ENCODE peak calls at places on chromosomes 2 and 18, in five cellular contexts. R is NT2/D1; O is ACHN; V is activated T-helper 1 cell treated with anti-CD3 and anti-CD28 coated beads, Interleukin-12 subunit alpha, Interleukin-12 subunit beta, Interleukin-2, Interleukin-4 antibody, amounts not matched to agents 30 ng/mL and 10 ng/mL and 1 ng/mL, durations not matched to agents 14 hours and 24 hours and 36 hours; E is pancreas. L is an unnamed sample.

GRCh38 chr2:181036445-181036844 is 56.0 kb downstream of the UBE2E3 start:
- DNase-seq in E (no peak), O (no peak), V (no peak), R (no peak), L (no peak)

GRCh38 chr2:241933175-241933911 is 63.8 kb downstream of the RTP5 start:
- DNase-seq in O (no peak), V (no peak), R (no peak), E (no peak), L (no peak)

GRCh38 chr18:58998421-58999203 is 133.9 kb downstream of the ZNF532 start:
- DNase-seq in V (no peak), R (no peak), O (peak), E (no peak), L (no peak)

GRCh38 chr2:170744248-170745002 is 25.8 kb upstream of the ERICH2 start:
- DNase-seq in R (no peak), V (no peak), E (no peak), O (no peak), L (no peak)

GRCh38 chr18:54203914-54204313 is 20.6 kb downstream of the MBD2 start:
- DNase-seq in V (no peak), R (no peak), O (no peak), E (no peak), L (no peak)

GRCh38 chr2:218291934-218292699 is at the start of gene TMBIM1:
- DNase-seq in E (peak), V (peak), R (no peak), O (peak), L (peak)

GRCh38 chr2:240300261-240300821 is 135.1 kb upstream of the GPC1 start:
- DNase-seq in E (no peak), R (no peak), O (no peak), V (no peak), L (no peak)

GRCh38 chr18:8948471-8949149 is 153.9 kb upstream of the NDUFV2 start:
- DNase-seq in V (no peak), R (no peak), O (peak), E (no peak), L (peak)

GRCh38 chr2:236775521-236775920 is 205.9 kb downstream of the ACKR3 start:
- DNase-seq in O (no peak), V (no peak), R (no peak), E (no peak), L (no peak)

GRCh38 chr2:23681356-23682140 is 245.4 kb downstream of the ATAD2B start:
- DNase-seq in O (no peak), V (no peak), R (no peak), E (no peak), L (no peak)